ENCODE peak calls at places on chromosomes 3 and 15, in seven cellular contexts. T is endothelial cell, O is HFFc6, M is pancreas, U is tibial nerve, B is thoracic aorta, S is stomach. X is an unnamed sample.

GRCh38 chr15:63752075-63752684 is 81.6 kb downstream of the HERC1 start:
- DNase-seq in T (peak; percentile 40), O (peak; percentile 70), M (no peak), U (peak; percentile 87), B (peak; percentile 5), S (peak; percentile 28), X (no peak)

GRCh38 chr3:177803495-177803894 is 606.2 kb upstream of the TBL1XR1 start:
- DNase-seq in T (no peak), O (no peak), M (no peak), U (no peak), B (no peak), S (no peak), X (no peak)

GRCh38 chr3:60294181-60294580 is 957.1 kb downstream of the FHIT start:
- DNase-seq in T (no peak), O (no peak), M (no peak), U (no peak), B (no peak), S (no peak), X (no peak)

GRCh38 chr3:168049366-168049974 is 46.3 kb downstream of the GOLIM4 start:
- DNase-seq in T (no peak), O (peak; percentile 47), M (no peak), U (peak; percentile 22), B (no peak), S (no peak), X (no peak)

GRCh38 chr3:145637105-145637504 is 523.9 kb downstream of the PLOD2 start:
- DNase-seq in T (no peak), O (no peak), M (no peak), U (no peak), B (no peak), S (no peak), X (no peak)

GRCh38 chr15:66047321-66048024 is 178.2 kb downstream of the RAB11A start:
- DNase-seq in T (no peak), O (no peak), M (no peak), U (no peak), B (no peak), S (no peak), X (no peak)

GRCh38 chr15:58501006-58501405 is 69.2 kb downstream of the LIPC start:
- DNase-seq in T (no peak), O (no peak), M (no peak), U (no peak), B (no peak), S (no peak), X (no peak)

GRCh38 chr3:44280631-44281030 is 38.9 kb downstream of the TOPAZ1 start:
- DNase-seq in T (no peak), O (no peak), M (no peak), U (no peak), B (no peak), S (no peak), X (no peak)

GRCh38 chr3:104425416-104425815 is 941.3 kb upstream of the ALCAM start:
- DNase-seq in T (no peak), O (no peak), M (no peak), U (no peak), B (no peak), S (no peak), X (no peak)

GRCh38 chr15:78944669-78945407 is at the start of gene CTSH:
- DNase-seq in T (peak; percentile 52), O (no peak), M (peak; percentile 96), U (peak; percentile 42), B (no peak), S (peak; percentile 95), X (no peak)

GRCh38 chr3:81989773-81990172 is 228.3 kb upstream of the GBE1 start:
- DNase-seq in T (no peak), O (no peak), M (no peak), U (no peak), B (no peak), S (no peak), X (no peak)

GRCh38 chr3:148379763-148380162 is 317.9 kb upstream of the AGTR1 start:
- DNase-seq in T (peak; percentile 8), O (peak; percentile 61), M (no peak), U (no peak), B (no peak), S (no peak), X (no peak)

GRCh38 chr3:194773216-194773615 is 87.5 kb downstream of the FAM43A start:
- DNase-seq in T (no peak), O (peak; percentile 13), M (no peak), U (no peak), B (no peak), S (no peak), X (no peak)

GRCh38 chr3:114746502-114746901 is 400.6 kb downstream of the ZBTB20 start:
- DNase-seq in T (no peak), O (no peak), M (no peak), U (no peak), B (no peak), S (no peak), X (no peak)

DNA sequence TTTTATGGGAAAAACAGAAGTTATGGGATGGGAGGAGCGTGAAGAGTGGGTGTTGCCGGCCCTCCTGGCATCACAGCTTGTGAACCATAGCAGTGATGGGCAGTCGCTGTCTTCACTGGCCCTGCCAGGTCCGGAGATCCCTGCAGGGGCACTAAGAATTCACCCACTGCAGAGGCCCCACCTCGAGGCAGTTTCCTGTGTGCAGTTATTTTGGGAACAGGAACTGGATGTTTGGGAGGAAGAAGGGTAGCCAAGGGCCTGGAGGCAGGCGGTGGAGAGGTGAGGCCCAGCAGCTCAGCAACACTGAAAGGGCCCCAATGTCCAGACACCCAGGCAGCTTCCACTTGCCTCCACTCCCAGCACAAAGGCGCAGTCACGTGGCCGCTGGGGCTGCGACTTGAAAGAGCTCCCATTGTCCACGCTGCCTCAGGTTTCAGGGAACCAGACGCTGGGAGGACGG is 255.6 kb downstream of the ZNF621 start:
- DNase-seq in T (peak; percentile 6), O (no peak), M (peak; percentile 79), U (peak; percentile 66), B (peak; percentile 16), S (peak; percentile 70), X (no peak)
- TF ChIP-seq CTCF in T (no peak), O (no peak), M (no peak), U (no peak), B (peak; percentile 17), S (no peak), X (no peak)

GRCh38 chr3:12578742-12579141 is 21.9 kb downstream of the MKRN2 start:
- DNase-seq in T (no peak), O (no peak), M (no peak), U (no peak), B (no peak), S (no peak), X (no peak)
- TF ChIP-seq CTCF in T (no peak), O (peak; percentile 69), M (no peak), U (no peak), B (no peak), S (no peak), X (peak; percentile 24)

DNA sequence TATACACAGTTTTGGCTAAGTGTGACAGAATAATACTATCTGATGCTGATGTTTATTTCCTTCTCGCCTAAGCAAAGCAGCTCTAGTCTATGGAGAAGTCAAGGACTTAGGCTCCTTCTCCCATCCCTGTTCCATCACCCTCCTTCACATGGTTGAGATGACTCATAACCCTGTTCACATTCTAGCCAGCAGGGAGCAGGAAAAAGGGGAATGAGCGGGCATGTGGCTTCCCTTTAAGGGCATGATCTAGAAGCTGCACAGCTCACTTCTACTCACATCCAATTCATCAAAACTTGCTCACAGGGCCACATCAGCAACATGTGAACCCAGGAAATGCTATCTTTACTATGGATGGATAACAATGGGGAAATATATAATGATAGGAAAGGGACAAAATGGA is 40.9 kb downstream of the CBLB start:
- DNase-seq in T (peak; percentile 22), O (peak; percentile 88), M (no peak), U (no peak), B (no peak), S (no peak), X (no peak)
- TF ChIP-seq CTCF in T (no peak), O (peak; percentile 73), M (no peak), U (peak; percentile 29), B (no peak), S (no peak), X (peak; percentile 54)

DNA sequence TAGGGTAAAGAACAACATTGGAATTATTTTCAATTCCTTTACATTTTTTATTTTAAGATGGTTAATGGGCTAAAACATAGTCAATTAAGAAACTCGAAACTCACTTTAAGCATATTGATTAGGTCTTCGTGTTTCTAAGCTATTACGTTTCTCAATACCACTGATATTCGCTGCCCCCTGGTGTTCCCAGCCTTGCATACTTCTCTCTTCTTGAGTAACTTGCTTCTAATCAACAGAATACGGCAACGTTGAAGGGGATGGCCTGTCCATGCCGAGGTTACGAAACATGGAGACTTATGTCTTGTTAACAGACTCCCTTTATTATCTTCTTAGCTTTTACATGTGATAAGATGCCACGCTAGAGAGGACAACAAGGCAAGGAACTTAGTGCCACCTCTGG is 43.6 kb downstream of the ROBO1 start:
- DNase-seq in T (peak; percentile 51), O (no peak), M (no peak), U (no peak), B (no peak), S (no peak), X (no peak)
- TF ChIP-seq CTCF in T (no peak), O (no peak), M (no peak), U (no peak), B (no peak), S (no peak), X (peak; percentile 20)

DNA sequence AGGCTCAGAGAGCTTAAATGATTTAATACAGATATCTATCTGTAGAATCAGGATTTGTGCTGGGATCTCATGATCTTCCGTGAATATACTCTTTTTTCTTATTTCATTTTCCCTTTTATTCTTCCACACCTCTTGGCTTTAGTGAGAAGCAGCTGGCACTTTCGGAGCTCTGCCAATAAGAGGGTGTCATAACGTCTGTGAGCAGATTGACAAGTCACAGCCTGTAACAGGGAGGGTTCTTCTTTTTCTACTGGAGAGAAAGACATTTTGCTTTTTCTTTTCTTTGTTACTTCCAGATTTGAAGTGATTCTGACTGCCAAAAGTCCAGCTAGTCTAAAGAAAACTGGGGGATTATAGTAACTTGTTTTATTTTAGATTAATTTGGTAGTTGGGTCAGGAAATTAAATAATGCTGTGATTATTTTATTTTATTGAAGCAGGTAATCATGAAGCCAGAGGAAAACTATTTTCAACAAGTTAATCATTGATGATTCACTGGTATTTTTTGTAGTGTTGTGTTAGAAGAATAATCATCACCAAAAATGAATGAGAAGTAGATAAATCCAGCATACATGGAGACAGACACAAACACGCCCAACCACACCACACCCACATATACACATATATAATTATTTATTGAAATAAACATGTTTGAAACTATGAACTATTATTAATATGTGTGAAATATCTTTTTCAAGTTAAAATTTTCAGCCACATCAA is 69.8 kb downstream of the TNFAIP8L3 start:
- DNase-seq in T (no peak), O (no peak), M (no peak), U (no peak), B (no peak), S (no peak), X (no peak)
- TF ChIP-seq CTCF in T (no peak), O (no peak), M (no peak), U (no peak), B (no peak), S (no peak), X (no peak)

X was measured in osteocyte.